ENCODE peak calls at places on chromosomes 4 and X, in seven cellular contexts. M is activated T-helper 1 cell treated with anti-CD3 and anti-CD28 coated beads, Interleukin-12 subunit alpha, Interleukin-12 subunit beta, Interleukin-2, Interleukin-4 antibody, amounts not matched to agents 30 ng/mL and 10 ng/mL and 1 ng/mL, durations not matched to agents 14 hours and 24 hours and 36 hours; H is A549; C is NCI-H1048; Y is stimulated activated CD4-positive, alpha-beta T cell treated with anti-CD3 and anti-CD28 coated beads, Interleukin-12 subunit alpha, Interleukin-12 subunit beta, amount 100 ng/mL, for 4 hours; E is fibroblast of the aortic adventitia; F is activated CD4-positive, alpha-beta T cell treated with anti-CD3 and anti-CD28 coated beads, Interleukin-2, amount 50 U/mL, for 1 hour. U is an unnamed sample.

GRCh38 chr4:183823394-183823793 is 81.7 kb upstream of the STOX2 start:
- DNase-seq in M (no peak), H (no peak), C (no peak), Y (no peak), E (peak), F (no peak), U (peak)

GRCh38 chr4:40986375-40986774 is 228.0 kb downstream of the APBB2 start:
- DNase-seq in M (no peak), H (no peak), C (no peak), Y (no peak), E (no peak), F (no peak), U (no peak)

GRCh38 chr4:87540176-87541058 is 11.2 kb upstream of the SPARCL1 start:
- DNase-seq in M (no peak), H (no peak), C (no peak), Y (no peak), E (peak), F (no peak), U (no peak)

GRCh38 chrX:13761606-13762005 is 27.1 kb downstream of the OFD1 start:
- DNase-seq in M (no peak), H (no peak), C (no peak), Y (no peak), E (peak), F (no peak), U (no peak)

GRCh38 chr4:81635128-81635527 is 163.4 kb upstream of the RASGEF1B start:
- DNase-seq in M (no peak), H (no peak), C (no peak), Y (no peak), E (no peak), F (no peak), U (no peak)

GRCh38 chr4:151854731-151855130 is 93.9 kb upstream of the GATB start:
- DNase-seq in M (no peak), H (no peak), C (no peak), Y (no peak), E (peak), F (no peak), U (no peak)

GRCh38 chr4:156584100-156584499 is 387.5 kb downstream of the PDGFC start:
- DNase-seq in M (no peak), H (no peak), C (no peak), Y (no peak), E (peak), F (no peak), U (no peak)

GRCh38 chr4:13920901-13921300 is 293.4 kb upstream of the BOD1L1 start:
- DNase-seq in M (no peak), H (peak), C (no peak), Y (no peak), E (peak), F (no peak), U (peak)

GRCh38 chrX:629230-630006 is 1.2 kb upstream of the SHOX start:
- DNase-seq in M (no peak), H (no peak), C (no peak), Y (no peak), E (no peak), F (no peak), U (no peak)

GRCh38 chr4:169383724-169384123 is 113.0 kb upstream of the SH3RF1 start:
- DNase-seq in M (no peak), H (peak), C (no peak), Y (no peak), E (peak), F (no peak), U (no peak)